ENCODE peak calls at places on chromosomes 12 and 14, in ten cellular contexts. One of them, this sample, is unnamed.
A peak's percentile ranks its signal among the peaks of the same experiment; 100 is the strongest.

GRCh38 chr14:75126679-75127473 is at the start of gene NEK9:
- DNase-seq in breast epithelium: peak; percentile 89
- DNase-seq in esophagus muscularis mucosa: peak; percentile 98
- DNase-seq in HCT116: peak; percentile 83
- DNase-seq in suprapubic skin: peak; percentile 96
- DNase-seq in K562: peak; percentile 84
- DNase-seq in stomach: peak; percentile 91
- DNase-seq in GM12878: peak; percentile 45
- DNase-seq in sigmoid colon: peak; percentile 95
- DNase-seq in spleen: peak; percentile 97
- DNase-seq in this sample: no peak

GRCh38 chr14:100662850-100663527 is 63.7 kb upstream of the DLK1 start:
- DNase-seq in breast epithelium: peak; percentile 65
- DNase-seq in esophagus muscularis mucosa: no peak
- DNase-seq in HCT116: peak; percentile 87
- DNase-seq in suprapubic skin: no peak
- DNase-seq in K562: peak; percentile 72
- DNase-seq in stomach: peak; percentile 71
- DNase-seq in GM12878: no peak
- DNase-seq in sigmoid colon: peak; percentile 77
- DNase-seq in spleen: peak; percentile 87
- DNase-seq in this sample: no peak

GRCh38 chr14:55454264-55455151 is 14.1 kb upstream of the TBPL2 start:
- DNase-seq in breast epithelium: no peak
- DNase-seq in esophagus muscularis mucosa: peak; percentile 91
- DNase-seq in HCT116: peak; percentile 83
- DNase-seq in suprapubic skin: no peak
- DNase-seq in K562: peak; percentile 27
- DNase-seq in stomach: peak; percentile 37
- DNase-seq in GM12878: no peak
- DNase-seq in sigmoid colon: peak; percentile 77
- DNase-seq in spleen: no peak
- DNase-seq in this sample: no peak

GRCh38 chr12:66405395-66405794 is 103.1 kb downstream of the HELB start:
- DNase-seq in breast epithelium: no peak
- DNase-seq in esophagus muscularis mucosa: no peak
- DNase-seq in HCT116: no peak
- DNase-seq in suprapubic skin: no peak
- DNase-seq in K562: no peak
- DNase-seq in stomach: no peak
- DNase-seq in GM12878: no peak
- DNase-seq in sigmoid colon: no peak
- DNase-seq in spleen: no peak
- DNase-seq in this sample: no peak

GRCh38 chr12:6866920-6867406 is 368 bp upstream of the TPI1 start:
- DNase-seq in breast epithelium: no peak
- DNase-seq in esophagus muscularis mucosa: peak; percentile 94
- DNase-seq in HCT116: no peak
- DNase-seq in suprapubic skin: no peak
- DNase-seq in K562: no peak
- DNase-seq in stomach: peak; percentile 38
- DNase-seq in GM12878: no peak
- DNase-seq in sigmoid colon: no peak
- DNase-seq in spleen: peak; percentile 97
- DNase-seq in this sample: no peak

GRCh38 chr14:73786942-73787759 is 64.5 kb upstream of the PTGR2 start:
- DNase-seq in breast epithelium: no peak
- DNase-seq in esophagus muscularis mucosa: no peak
- DNase-seq in HCT116: no peak
- DNase-seq in suprapubic skin: no peak
- DNase-seq in K562: peak; percentile 46
- DNase-seq in stomach: peak; percentile 75
- DNase-seq in GM12878: no peak
- DNase-seq in sigmoid colon: peak; percentile 85
- DNase-seq in spleen: peak; percentile 95
- DNase-seq in this sample: no peak

GRCh38 chr12:3190101-3190500 is 112.9 kb downstream of the TSPAN9 start:
- DNase-seq in breast epithelium: no peak
- DNase-seq in esophagus muscularis mucosa: no peak
- DNase-seq in HCT116: no peak
- DNase-seq in suprapubic skin: no peak
- DNase-seq in K562: no peak
- DNase-seq in stomach: no peak
- DNase-seq in GM12878: no peak
- DNase-seq in sigmoid colon: no peak
- DNase-seq in spleen: no peak
- DNase-seq in this sample: no peak

GRCh38 chr14:92528486-92529100 is 15.0 kb downstream of the RIN3 start:
- DNase-seq in breast epithelium: no peak
- DNase-seq in esophagus muscularis mucosa: no peak
- DNase-seq in HCT116: no peak
- DNase-seq in suprapubic skin: no peak
- DNase-seq in K562: no peak
- DNase-seq in stomach: no peak
- DNase-seq in GM12878: no peak
- DNase-seq in sigmoid colon: peak; percentile 61
- DNase-seq in spleen: no peak
- DNase-seq in this sample: no peak

GRCh38 chr14:101359221-101360044 is 201.9 kb upstream of the DIO3 start:
- DNase-seq in breast epithelium: no peak
- DNase-seq in esophagus muscularis mucosa: peak; percentile 93
- DNase-seq in HCT116: no peak
- DNase-seq in suprapubic skin: no peak
- DNase-seq in K562: peak; percentile 20
- DNase-seq in stomach: no peak
- DNase-seq in GM12878: no peak
- DNase-seq in sigmoid colon: peak; percentile 95
- DNase-seq in spleen: peak; percentile 57
- DNase-seq in this sample: peak; percentile 89

GRCh38 chr14:103404032-103404918 is 19.1 kb downstream of the MARK3 start:
- DNase-seq in breast epithelium: no peak
- DNase-seq in esophagus muscularis mucosa: no peak
- DNase-seq in HCT116: no peak
- DNase-seq in suprapubic skin: no peak
- DNase-seq in K562: no peak
- DNase-seq in stomach: no peak
- DNase-seq in GM12878: no peak
- DNase-seq in sigmoid colon: no peak
- DNase-seq in spleen: no peak
- DNase-seq in this sample: no peak

GRCh38 chr12:3131129-3131528 is 54.0 kb downstream of the TSPAN9 start:
- DNase-seq in breast epithelium: no peak
- DNase-seq in esophagus muscularis mucosa: no peak
- DNase-seq in HCT116: no peak
- DNase-seq in suprapubic skin: no peak
- DNase-seq in K562: no peak
- DNase-seq in stomach: no peak
- DNase-seq in GM12878: no peak
- DNase-seq in sigmoid colon: no peak
- DNase-seq in spleen: no peak
- DNase-seq in this sample: no peak

GRCh38 chr12:29066061-29066588 is 83.0 kb upstream of the FAR2 start:
- DNase-seq in breast epithelium: no peak
- DNase-seq in esophagus muscularis mucosa: no peak
- DNase-seq in HCT116: peak; percentile 40
- DNase-seq in suprapubic skin: no peak
- DNase-seq in K562: no peak
- DNase-seq in stomach: no peak
- DNase-seq in GM12878: no peak
- DNase-seq in sigmoid colon: peak; percentile 70
- DNase-seq in spleen: no peak
- DNase-seq in this sample: no peak

GRCh38 chr14:70354204-70354603 is 5.3 kb downstream of the COX16 start:
- DNase-seq in breast epithelium: no peak
- DNase-seq in esophagus muscularis mucosa: no peak
- DNase-seq in HCT116: no peak
- DNase-seq in suprapubic skin: no peak
- DNase-seq in K562: no peak
- DNase-seq in stomach: no peak
- DNase-seq in GM12878: no peak
- DNase-seq in sigmoid colon: no peak
- DNase-seq in spleen: no peak
- DNase-seq in this sample: no peak

GRCh38 chr14:54440037-54440436 is 1.1 kb downstream of the CNIH1 start:
- DNase-seq in breast epithelium: no peak
- DNase-seq in esophagus muscularis mucosa: no peak
- DNase-seq in HCT116: no peak
- DNase-seq in suprapubic skin: no peak
- DNase-seq in K562: no peak
- DNase-seq in stomach: no peak
- DNase-seq in GM12878: no peak
- DNase-seq in sigmoid colon: no peak
- DNase-seq in spleen: no peak
- DNase-seq in this sample: no peak
- H3K4me3 ChIP-seq in breast epithelium: peak overlapping the region; percentile 55
- H3K4me3 ChIP-seq in esophagus muscularis mucosa: peak overlapping the region; percentile 86
- H3K4me3 ChIP-seq in HCT116: peak overlapping the region; percentile 72
- H3K4me3 ChIP-seq in suprapubic skin: peak overlapping the region; percentile 87
- H3K4me3 ChIP-seq in K562: peak overlapping the region; percentile 91
- H3K4me3 ChIP-seq in stomach: peak overlapping the region; percentile 85
- H3K4me3 ChIP-seq in GM12878: peak overlapping the region; percentile 72
- H3K4me3 ChIP-seq in sigmoid colon: peak overlapping the region; percentile 49
- H3K4me3 ChIP-seq in spleen: peak overlapping the region; percentile 83
- H3K4me3 ChIP-seq in this sample: peak overlapping the region; percentile 96

GRCh38 chr12:50025187-50026059 is at the start of gene RACGAP1:
- DNase-seq in breast epithelium: peak; percentile 92
- DNase-seq in esophagus muscularis mucosa: peak; percentile 98
- DNase-seq in HCT116: peak; percentile 98
- DNase-seq in suprapubic skin: peak; percentile 96
- DNase-seq in K562: peak; percentile 97
- DNase-seq in stomach: peak; percentile 96
- DNase-seq in GM12878: peak; percentile 98
- DNase-seq in sigmoid colon: peak; percentile 98
- DNase-seq in spleen: peak; percentile 96
- DNase-seq in this sample: peak; percentile 96
- TF ChIP-seq POLR2AphosphoS5 in breast epithelium: peak; percentile 69
- TF ChIP-seq POLR2AphosphoS5 in esophagus muscularis mucosa: peak; percentile 70
- TF ChIP-seq POLR2AphosphoS5 in HCT116: peak; percentile 83
- TF ChIP-seq POLR2AphosphoS5 in suprapubic skin: no peak
- TF ChIP-seq POLR2AphosphoS5 in K562: peak; percentile 63
- TF ChIP-seq POLR2AphosphoS5 in stomach: peak; percentile 79
- TF ChIP-seq POLR2AphosphoS5 in GM12878: no peak
- TF ChIP-seq POLR2AphosphoS5 in sigmoid colon: no peak
- TF ChIP-seq POLR2AphosphoS5 in spleen: peak; percentile 87
- TF ChIP-seq POLR2AphosphoS5 in this sample: peak; percentile 88

GRCh38 chr12:31959051-31959700 is at the start of gene RESF1:
- DNase-seq in breast epithelium: peak; percentile 85
- DNase-seq in esophagus muscularis mucosa: peak; percentile 95
- DNase-seq in HCT116: peak; percentile 83
- DNase-seq in suprapubic skin: peak; percentile 91
- DNase-seq in K562: peak; percentile 90
- DNase-seq in stomach: peak; percentile 89
- DNase-seq in GM12878: peak; percentile 57
- DNase-seq in sigmoid colon: peak; percentile 91
- DNase-seq in spleen: peak; percentile 98
- DNase-seq in this sample: no peak

GRCh38 chr12:31961137-31961536 is 1.9 kb downstream of the RESF1 start:
- DNase-seq in breast epithelium: no peak
- DNase-seq in esophagus muscularis mucosa: no peak
- DNase-seq in HCT116: no peak
- DNase-seq in suprapubic skin: no peak
- DNase-seq in K562: no peak
- DNase-seq in stomach: no peak
- DNase-seq in GM12878: no peak
- DNase-seq in sigmoid colon: no peak
- DNase-seq in spleen: no peak
- DNase-seq in this sample: no peak

GRCh38 chr12:31962076-31962475 is 2.9 kb downstream of the RESF1 start:
- DNase-seq in breast epithelium: no peak
- DNase-seq in esophagus muscularis mucosa: no peak
- DNase-seq in HCT116: no peak
- DNase-seq in suprapubic skin: no peak
- DNase-seq in K562: no peak
- DNase-seq in stomach: no peak
- DNase-seq in GM12878: no peak
- DNase-seq in sigmoid colon: no peak
- DNase-seq in spleen: no peak
- DNase-seq in this sample: no peak

GRCh38 chr12:31958601-31959000 is 614 bp upstream of the RESF1 start:
- DNase-seq in breast epithelium: no peak
- DNase-seq in esophagus muscularis mucosa: no peak
- DNase-seq in HCT116: no peak
- DNase-seq in suprapubic skin: no peak
- DNase-seq in K562: no peak
- DNase-seq in stomach: no peak
- DNase-seq in GM12878: no peak
- DNase-seq in sigmoid colon: no peak
- DNase-seq in spleen: no peak
- DNase-seq in this sample: no peak

GRCh38 chr12:31959701-31960391 is 631 bp downstream of the RESF1 start:
- DNase-seq in breast epithelium: peak; percentile 65
- DNase-seq in esophagus muscularis mucosa: peak; percentile 92
- DNase-seq in HCT116: no peak
- DNase-seq in suprapubic skin: peak; percentile 84
- DNase-seq in K562: peak; percentile 59
- DNase-seq in stomach: peak; percentile 69
- DNase-seq in GM12878: peak; percentile 48
- DNase-seq in sigmoid colon: peak; percentile 73
- DNase-seq in spleen: peak; percentile 80
- DNase-seq in this sample: no peak
- TF ChIP-seq POLR2A in breast epithelium: no peak
- TF ChIP-seq POLR2A in esophagus muscularis mucosa: no peak
- TF ChIP-seq POLR2A in HCT116: no peak
- TF ChIP-seq POLR2A in suprapubic skin: no peak
- TF ChIP-seq POLR2A in K562: no peak
- TF ChIP-seq POLR2A in stomach: no peak
- TF ChIP-seq POLR2A in GM12878: no peak
- TF ChIP-seq POLR2A in sigmoid colon: no peak
- TF ChIP-seq POLR2A in spleen: peak; percentile 4
- TF ChIP-seq POLR2A in this sample: no peak

GRCh38 chr14:77025744-77026165 is 2.8 kb downstream of the IRF2BPL start:
- DNase-seq in breast epithelium: no peak
- DNase-seq in esophagus muscularis mucosa: no peak
- DNase-seq in HCT116: no peak
- DNase-seq in suprapubic skin: no peak
- DNase-seq in K562: no peak
- DNase-seq in stomach: no peak
- DNase-seq in GM12878: no peak
- DNase-seq in sigmoid colon: no peak
- DNase-seq in spleen: peak; percentile 84
- DNase-seq in this sample: no peak

GRCh38 chr14:77026930-77027537 is 1.5 kb downstream of the IRF2BPL start:
- DNase-seq in breast epithelium: no peak
- DNase-seq in esophagus muscularis mucosa: no peak
- DNase-seq in HCT116: no peak
- DNase-seq in suprapubic skin: peak; percentile 82
- DNase-seq in K562: peak; percentile 47
- DNase-seq in stomach: peak; percentile 54
- DNase-seq in GM12878: no peak
- DNase-seq in sigmoid colon: peak; percentile 79
- DNase-seq in spleen: peak; percentile 93
- DNase-seq in this sample: no peak

GRCh38 chr14:77028384-77029246 is at the start of gene IRF2BPL:
- DNase-seq in breast epithelium: peak; percentile 99
- DNase-seq in esophagus muscularis mucosa: peak; percentile 99
- DNase-seq in HCT116: peak; percentile 91
- DNase-seq in suprapubic skin: peak; percentile 99
- DNase-seq in K562: peak; percentile 96
- DNase-seq in stomach: peak; percentile 98
- DNase-seq in GM12878: peak; percentile 87
- DNase-seq in sigmoid colon: peak; percentile 100
- DNase-seq in spleen: peak; percentile 100
- DNase-seq in this sample: peak; percentile 100

GRCh38 chr14:77026166-77026929 is 2.2 kb downstream of the IRF2BPL start:
- DNase-seq in breast epithelium: no peak
- DNase-seq in esophagus muscularis mucosa: no peak
- DNase-seq in HCT116: no peak
- DNase-seq in suprapubic skin: peak; percentile 83
- DNase-seq in K562: no peak
- DNase-seq in stomach: peak; percentile 52
- DNase-seq in GM12878: no peak
- DNase-seq in sigmoid colon: peak; percentile 81
- DNase-seq in spleen: peak; percentile 90
- DNase-seq in this sample: no peak

GRCh38 chr14:77027538-77028383 is 747 bp downstream of the IRF2BPL start:
- DNase-seq in breast epithelium: peak; percentile 81
- DNase-seq in esophagus muscularis mucosa: no peak
- DNase-seq in HCT116: no peak
- DNase-seq in suprapubic skin: peak; percentile 91
- DNase-seq in K562: peak; percentile 79
- DNase-seq in stomach: peak; percentile 64
- DNase-seq in GM12878: no peak
- DNase-seq in sigmoid colon: peak; percentile 92
- DNase-seq in spleen: peak; percentile 95
- DNase-seq in this sample: no peak
- H3K4me3 ChIP-seq in breast epithelium: peak overlapping the region; percentile 95
- H3K4me3 ChIP-seq in esophagus muscularis mucosa: peak overlapping the region; percentile 93
- H3K4me3 ChIP-seq in HCT116: peak overlapping the region; percentile 89
- H3K4me3 ChIP-seq in suprapubic skin: peak overlapping the region; percentile 78
- H3K4me3 ChIP-seq in K562: peak overlapping the region; percentile 65
- H3K4me3 ChIP-seq in stomach: peak overlapping the region; percentile 77
- H3K4me3 ChIP-seq in GM12878: peak overlapping the region; percentile 81
- H3K4me3 ChIP-seq in sigmoid colon: peak overlapping the region; percentile 93
- H3K4me3 ChIP-seq in spleen: peak overlapping the region; percentile 70
- H3K4me3 ChIP-seq in this sample: peak overlapping the region; percentile 84